ENCODE peak calls at places on chromosomes 1 and 21, in five cellular contexts. One of them, this sample, is unnamed.

GRCh38 chr1:5717031-5717682 is 275.1 kb downstream of the NPHP4 start:
- DNase-seq in osteocyte: no peak
- DNase-seq in cardiac muscle cell: no peak
- DNase-seq in pancreas: no peak
- DNase-seq in mesothelial cell of epicardium: no peak
- DNase-seq in this sample: no peak

GRCh38 chr1:201299968-201300367 is 16.7 kb downstream of the PKP1 start:
- DNase-seq in osteocyte: no peak
- DNase-seq in cardiac muscle cell: no peak
- DNase-seq in pancreas: no peak
- DNase-seq in mesothelial cell of epicardium: no peak
- DNase-seq in this sample: no peak

GRCh38 chr1:209057901-209058300 is 525.6 kb upstream of the CAMK1G start:
- DNase-seq in osteocyte: no peak
- DNase-seq in cardiac muscle cell: no peak
- DNase-seq in pancreas: no peak
- DNase-seq in mesothelial cell of epicardium: no peak
- DNase-seq in this sample: no peak

GRCh38 chr1:109793486-109794318 is 30.0 kb upstream of the EPS8L3 start:
- DNase-seq in osteocyte: peak
- DNase-seq in cardiac muscle cell: no peak
- DNase-seq in pancreas: peak
- DNase-seq in mesothelial cell of epicardium: no peak
- DNase-seq in this sample: no peak

GRCh38 chr1:178938959-178939317 is 68.1 kb upstream of the ANGPTL1 start:
- DNase-seq in osteocyte: peak
- DNase-seq in cardiac muscle cell: no peak
- DNase-seq in pancreas: no peak
- DNase-seq in mesothelial cell of epicardium: no peak
- DNase-seq in this sample: no peak

GRCh38 chr1:40879487-40880175 is 17.5 kb upstream of the CITED4 start:
- DNase-seq in osteocyte: no peak
- DNase-seq in cardiac muscle cell: no peak
- DNase-seq in pancreas: no peak
- DNase-seq in mesothelial cell of epicardium: no peak
- DNase-seq in this sample: no peak

GRCh38 chr21:37829043-37829442 is 87.2 kb downstream of the KCNJ6 start:
- DNase-seq in osteocyte: no peak
- DNase-seq in cardiac muscle cell: no peak
- DNase-seq in pancreas: no peak
- DNase-seq in mesothelial cell of epicardium: no peak
- DNase-seq in this sample: no peak

GRCh38 chr1:21451212-21451611 is 11.3 kb downstream of the NBPF3 start:
- DNase-seq in osteocyte: no peak
- DNase-seq in cardiac muscle cell: no peak
- DNase-seq in pancreas: no peak
- DNase-seq in mesothelial cell of epicardium: no peak
- DNase-seq in this sample: no peak

GRCh38 chr21:14073615-14074014 is 137.1 kb downstream of the LIPI start:
- DNase-seq in osteocyte: no peak
- DNase-seq in cardiac muscle cell: no peak
- DNase-seq in pancreas: no peak
- DNase-seq in mesothelial cell of epicardium: no peak
- DNase-seq in this sample: no peak

GRCh38 chr1:180428782-180429695 is 73.3 kb downstream of the ACBD6 start:
- DNase-seq in osteocyte: no peak
- DNase-seq in cardiac muscle cell: no peak
- DNase-seq in pancreas: no peak
- DNase-seq in mesothelial cell of epicardium: no peak
- DNase-seq in this sample: no peak

GRCh38 chr1:101174722-101175121 is 62.1 kb upstream of the S1PR1 start:
- DNase-seq in osteocyte: no peak
- DNase-seq in cardiac muscle cell: no peak
- DNase-seq in pancreas: no peak
- DNase-seq in mesothelial cell of epicardium: no peak
- DNase-seq in this sample: no peak

GRCh38 chr1:116486424-116486823 is 84.4 kb downstream of the CD58 start:
- DNase-seq in osteocyte: no peak
- DNase-seq in cardiac muscle cell: no peak
- DNase-seq in pancreas: no peak
- DNase-seq in mesothelial cell of epicardium: no peak
- DNase-seq in this sample: no peak

GRCh38 chr1:209620484-209620879 is 31.7 kb downstream of the LAMB3 start:
- DNase-seq in osteocyte: no peak
- DNase-seq in cardiac muscle cell: no peak
- DNase-seq in pancreas: no peak
- DNase-seq in mesothelial cell of epicardium: no peak
- DNase-seq in this sample: no peak

GRCh38 chr1:192506741-192507155 is 68.8 kb upstream of the RGS1 start:
- DNase-seq in osteocyte: no peak
- DNase-seq in cardiac muscle cell: peak
- DNase-seq in pancreas: no peak
- DNase-seq in mesothelial cell of epicardium: no peak
- DNase-seq in this sample: peak

GRCh38 chr1:19083081-19083480 is 126.6 kb upstream of the IFFO2 start:
- DNase-seq in osteocyte: no peak
- DNase-seq in cardiac muscle cell: no peak
- DNase-seq in pancreas: no peak
- DNase-seq in mesothelial cell of epicardium: no peak
- DNase-seq in this sample: no peak

GRCh38 chr1:1272341-1273151 is 1.1 kb downstream of the UBE2J2 start:
- DNase-seq in osteocyte: no peak
- DNase-seq in cardiac muscle cell: no peak
- DNase-seq in pancreas: peak
- DNase-seq in mesothelial cell of epicardium: no peak
- DNase-seq in this sample: no peak

GRCh38 chr1:46131093-46131492 is 1.3 kb downstream of the PIK3R3 start:
- DNase-seq in osteocyte: no peak
- DNase-seq in cardiac muscle cell: no peak
- DNase-seq in pancreas: no peak
- DNase-seq in mesothelial cell of epicardium: no peak
- DNase-seq in this sample: no peak

GRCh38 chr1:201245082-201245481 is 38.2 kb upstream of the PKP1 start:
- DNase-seq in osteocyte: no peak
- DNase-seq in cardiac muscle cell: no peak
- DNase-seq in pancreas: no peak
- DNase-seq in mesothelial cell of epicardium: no peak
- DNase-seq in this sample: no peak

This sample was measured in SJCRH30.